ENCODE peak calls at places on chromosomes 7 and 10, in five cellular contexts. P, H, K, O and R are unnamed samples.

GRCh38 chr7:137080516-137081203 is 212.2 kb downstream of the CHRM2 start:
- DNase-seq in P (no peak), H (no peak), K (no peak), O (no peak), R (no peak)

GRCh38 chr10:48279081-48279751 is 4.7 kb upstream of the FRMPD2 start:
- DNase-seq in P (no peak), H (no peak), K (peak), O (no peak), R (no peak)

GRCh38 chr10:49569031-49569765 is 30.3 kb upstream of the ERCC6 start:
- DNase-seq in P (no peak), H (no peak), K (no peak), O (no peak), R (no peak)

GRCh38 chr7:121752706-121753105 is 120.3 kb upstream of the PTPRZ1 start:
- DNase-seq in P (peak), H (peak), K (no peak), O (no peak), R (peak)

GRCh38 chr7:106348231-106348630 is 63.4 kb upstream of the NAMPT start:
- DNase-seq in P (no peak), H (no peak), K (no peak), O (no peak), R (no peak)

GRCh38 chr10:124510536-124511158 is 49.0 kb downstream of the LHPP start:
- DNase-seq in P (no peak), H (no peak), K (no peak), O (no peak), R (no peak)

GRCh38 chr10:97643586-97643985 is 3.1 kb downstream of the PI4K2A start:
- DNase-seq in P (no peak), H (no peak), K (no peak), O (no peak), R (no peak)

GRCh38 chr7:137081694-137082093 is 213.2 kb downstream of the CHRM2 start:
- DNase-seq in P (peak), H (no peak), K (no peak), O (no peak), R (no peak)

GRCh38 chr10:78178940-78179339 is 145.3 kb downstream of the RPS24 start:
- DNase-seq in P (no peak), H (no peak), K (no peak), O (no peak), R (no peak)

GRCh38 chr10:52059089-52059488 is 255.0 kb upstream of the DKK1 start:
- DNase-seq in P (no peak), H (no peak), K (no peak), O (no peak), R (no peak)

GRCh38 chr10:52050429-52051047 is 263.5 kb upstream of the DKK1 start:
- DNase-seq in P (no peak), H (no peak), K (no peak), O (no peak), R (no peak)

GRCh38 chr10:52056296-52056695 is 257.8 kb upstream of the DKK1 start:
- DNase-seq in P (no peak), H (no peak), K (no peak), O (no peak), R (peak)

GRCh38 chr10:52048051-52048450 is 266.0 kb upstream of the DKK1 start:
- DNase-seq in P (no peak), H (no peak), K (no peak), O (no peak), R (no peak)

GRCh38 chr10:52053522-52053921 is 260.6 kb upstream of the DKK1 start:
- DNase-seq in P (no peak), H (no peak), K (no peak), O (no peak), R (no peak)
- TF ChIP-seq FOXM1 in P (no peak), H (no peak), K (no peak), O (no peak), R (no peak)

DNA sequence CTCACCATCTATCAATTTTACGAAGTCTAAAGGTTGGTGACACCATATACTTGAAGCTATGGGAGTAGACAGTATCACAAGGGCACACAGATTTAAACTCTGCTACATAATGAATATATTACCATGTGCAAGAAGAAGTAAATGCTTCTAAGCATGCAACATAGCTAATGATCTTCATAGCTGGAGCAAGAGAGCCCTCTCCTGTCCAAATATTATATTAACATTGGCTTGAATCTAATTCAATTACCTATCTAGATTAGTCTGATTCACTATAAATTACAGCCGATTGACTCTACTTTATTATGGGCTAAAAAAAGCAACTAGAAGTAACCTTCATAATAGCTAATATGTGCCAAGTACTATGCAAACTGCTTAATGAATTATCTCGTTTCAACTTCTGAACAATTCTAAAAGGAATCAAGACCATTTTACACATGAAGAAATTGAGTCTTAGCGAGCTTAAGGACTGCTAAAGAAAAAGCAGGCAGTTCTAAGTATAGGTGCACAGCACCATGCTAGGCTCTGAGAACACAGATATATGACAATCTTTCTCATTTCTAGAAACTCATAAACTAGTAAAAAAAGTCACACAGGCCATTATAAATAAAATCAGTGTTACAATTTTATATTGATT is 21.9 kb downstream of the FRA10AC1 start:
- DNase-seq in P (peak), H (peak), K (no peak), O (peak), R (peak)
- TF ChIP-seq FOXM1 in P (no peak), H (no peak), K (no peak), O (no peak), R (no peak)

GRCh38 chr10:71264345-71265200 is 52.2 kb downstream of the UNC5B start:
- DNase-seq in P (no peak), H (no peak), K (no peak), O (no peak), R (no peak)

GRCh38 chr10:71260622-71261325 is 48.4 kb downstream of the UNC5B start:
- DNase-seq in P (no peak), H (no peak), K (no peak), O (no peak), R (no peak)

GRCh38 chr10:71263376-71263775 is 51.0 kb downstream of the UNC5B start:
- DNase-seq in P (no peak), H (no peak), K (no peak), O (no peak), R (no peak)

GRCh38 chr10:71262027-71262426 is 49.7 kb downstream of the UNC5B start:
- DNase-seq in P (no peak), H (no peak), K (no peak), O (no peak), R (no peak)

GRCh38 chr10:71262817-71263216 is 50.4 kb downstream of the UNC5B start:
- DNase-seq in P (no peak), H (no peak), K (no peak), O (no peak), R (no peak)
- TF ChIP-seq FOXM1 in P (no peak), H (no peak), K (no peak), O (no peak), R (no peak)

DNA sequence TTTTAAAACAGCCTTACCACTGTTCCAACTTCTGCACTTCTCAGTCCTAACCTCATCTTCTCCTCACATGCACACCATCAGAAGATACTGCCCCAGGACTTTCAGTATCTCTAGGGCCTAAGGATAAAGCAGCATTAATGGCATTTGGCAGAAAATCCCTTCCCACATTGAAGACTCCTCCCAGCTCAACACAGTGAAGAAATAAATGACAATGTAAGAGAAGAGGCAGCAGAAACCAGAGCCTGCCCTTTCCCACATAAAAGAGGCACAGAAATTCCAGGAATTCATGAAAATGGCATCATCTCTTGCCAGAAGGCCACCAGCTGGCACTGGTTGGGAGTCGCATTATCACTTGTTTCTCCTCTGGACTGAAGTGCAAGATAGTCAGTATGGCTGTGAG is 3.7 kb downstream of the GCC1 start:
- DNase-seq in P (no peak), H (no peak), K (no peak), O (no peak), R (no peak)
- TF ChIP-seq FOXM1 in P (no peak), H (no peak), K (no peak), O (no peak), R (no peak)

GRCh38 chr10:132706701-132707100 is 79.2 kb downstream of the NKX6-2 start:
- DNase-seq in P (no peak), H (no peak), K (no peak), O (no peak), R (no peak)

GRCh38 chr10:132707121-132707775 is 78.7 kb downstream of the NKX6-2 start:
- DNase-seq in P (no peak), H (peak), K (no peak), O (no peak), R (no peak)

GRCh38 chr10:132708441-132708840 is 77.5 kb downstream of the NKX6-2 start:
- DNase-seq in P (no peak), H (no peak), K (no peak), O (no peak), R (no peak)

GRCh38 chr10:132708936-132709335 is 77.0 kb downstream of the NKX6-2 start:
- DNase-seq in P (no peak), H (no peak), K (no peak), O (no peak), R (no peak)

DNA sequence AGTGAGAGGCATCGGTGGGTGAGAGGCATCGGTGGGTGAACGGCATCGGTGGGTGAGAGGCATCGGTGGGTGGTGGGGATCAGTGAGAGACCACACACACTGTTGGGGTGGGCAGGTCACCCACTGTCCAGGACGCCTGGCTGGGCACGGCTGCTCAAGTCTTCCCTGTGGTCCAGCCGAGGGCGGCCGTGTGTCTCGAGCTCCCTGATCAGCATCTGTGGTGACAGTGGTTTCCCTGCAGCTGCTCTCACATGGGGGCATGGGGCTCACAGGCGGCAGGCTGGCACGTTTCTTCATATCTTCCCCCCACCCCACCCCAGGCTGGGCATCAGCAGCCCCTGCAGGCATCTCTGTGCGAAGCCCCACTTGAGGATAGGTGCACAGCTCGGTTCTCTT is 78.2 kb downstream of the NKX6-2 start:
- DNase-seq in P (no peak), H (no peak), K (no peak), O (no peak), R (no peak)
- TF ChIP-seq FOXM1 in P (no peak), H (no peak), K (no peak), O (no peak), R (no peak)

DNA sequence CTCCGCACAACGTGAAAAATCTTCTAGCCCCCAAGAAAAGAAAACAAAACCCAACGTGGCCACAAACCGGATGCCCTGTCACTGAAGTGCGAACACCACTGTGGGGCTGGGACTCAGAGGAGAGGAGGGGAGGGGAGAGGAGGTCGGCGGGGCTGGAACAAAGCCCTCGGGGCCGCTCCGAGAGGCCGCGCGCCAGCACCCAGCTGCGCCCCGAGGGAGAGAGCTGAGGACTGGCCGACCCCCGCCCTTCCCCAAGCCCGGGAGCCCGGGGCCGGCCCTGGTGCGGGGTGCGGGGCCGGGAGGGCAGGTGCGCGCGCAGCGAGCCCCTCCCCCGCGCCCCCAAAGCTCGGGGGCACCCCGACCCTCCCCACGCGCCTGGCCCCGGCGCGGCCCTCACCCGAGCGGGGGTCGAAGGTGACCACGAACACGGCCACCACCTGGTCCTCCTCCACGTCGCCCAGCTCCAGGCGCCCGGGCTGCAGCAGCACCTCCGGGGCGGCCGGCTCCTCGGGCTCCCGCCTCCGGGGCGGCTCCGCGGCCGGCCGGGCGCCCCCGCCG is 398 bp downstream of the DENND11 start:
- DNase-seq in P (peak), H (no peak), K (peak), O (peak), R (peak)
- TF ChIP-seq FOXM1 in P (no peak), H (no peak), K (no peak), O (no peak), R (no peak)

GRCh38 chr7:155483868-155484325 is 26.0 kb downstream of the EN2 start:
- DNase-seq in P (peak), H (no peak), K (no peak), O (no peak), R (no peak)
- TF ChIP-seq FOXM1 in P (no peak), H (no peak), K (no peak), O (no peak), R (no peak)

DNA sequence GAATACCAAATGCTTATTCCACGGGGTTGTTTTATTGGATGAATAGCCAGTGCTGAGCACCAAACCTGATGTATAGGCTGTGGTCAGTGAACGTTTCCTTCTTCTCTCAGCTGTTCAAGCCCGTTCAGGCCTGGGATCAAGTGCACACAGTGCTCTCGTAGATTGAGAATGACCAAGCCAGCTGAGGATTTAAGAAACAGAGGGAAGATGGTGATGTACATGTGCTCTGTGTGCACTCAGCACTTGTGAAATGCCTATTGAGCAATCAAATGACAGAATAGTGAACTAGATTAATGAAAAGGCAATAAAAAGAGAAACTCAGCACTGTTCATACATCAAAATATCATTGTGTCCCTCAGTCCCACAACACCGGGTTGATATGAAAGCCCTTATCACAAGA is 302.5 kb downstream of the BMPER start:
- DNase-seq in P (no peak), H (no peak), K (no peak), O (no peak), R (no peak)
- TF ChIP-seq FOXM1 in P (no peak), H (no peak), K (no peak), O (no peak), R (no peak)

DNA sequence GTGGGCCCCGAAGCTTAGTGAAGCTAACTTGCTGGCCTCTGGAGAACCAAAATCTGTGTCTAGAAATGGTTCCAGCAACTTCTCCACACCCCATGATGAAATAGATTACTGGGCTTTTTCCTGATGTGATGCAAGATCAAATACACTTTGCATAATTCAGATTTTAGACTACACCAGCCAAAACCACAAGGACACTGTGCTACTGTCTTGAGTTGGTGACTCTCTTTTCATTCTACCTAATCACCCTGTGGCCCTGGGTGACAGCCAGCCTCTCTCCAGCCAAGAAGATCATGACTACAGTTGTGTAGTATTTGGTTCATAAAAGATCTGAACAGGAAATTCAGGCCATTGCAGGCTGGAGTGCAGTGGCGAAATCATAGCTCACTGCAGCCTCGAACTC is 22.2 kb downstream of the AZGP1 start:
- DNase-seq in P (no peak), H (no peak), K (no peak), O (no peak), R (no peak)
- TF ChIP-seq FOXM1 in P (no peak), H (no peak), K (no peak), O (no peak), R (no peak)